ENCODE peak calls at places on chromosomes 13 and 19, in seven cellular contexts. N is activated CD4-positive, alpha-beta T cell treated with anti-CD3 and anti-CD28 coated beads for 48 hours; B is stimulated activated CD4-positive, alpha-beta T cell treated with anti-CD3 and anti-CD28 coated beads, Interleukin-1b, Interleukin-23, amount 100 ng/mL, for 24 hours; Q is astrocyte of the cerebellum; Y is ovary; A is hypothalamus; M is cerebellar cortex. G is an unnamed sample.

GRCh38 chr19:18432275-18433038 is 5.5 kb downstream of the ISYNA1 start:
- DNase-seq in N (no peak), B (no peak), Q (no peak), Y (no peak), A (no peak), M (peak), G (no peak)

GRCh38 chr13:102402292-102402691 is 444 bp upstream of the FGF14 start:
- DNase-seq in N (peak), B (no peak), Q (no peak), Y (no peak), A (peak), M (peak), G (peak)

GRCh38 chr19:44345969-44346368 is 10.5 kb downstream of the ZNF112 start:
- DNase-seq in N (no peak), B (no peak), Q (no peak), Y (no peak), A (no peak), M (peak), G (no peak)

GRCh38 chr19:3208317-3209207 is 15.9 kb upstream of the CELF5 start:
- DNase-seq in N (no peak), B (no peak), Q (no peak), Y (no peak), A (no peak), M (no peak), G (no peak)

GRCh38 chr13:110756268-110756667 is 42.8 kb downstream of the ING1 start:
- DNase-seq in N (no peak), B (no peak), Q (peak), Y (no peak), A (no peak), M (no peak), G (no peak)

GRCh38 chr19:40411125-40411842 is 1.9 kb downstream of the PRX start:
- DNase-seq in N (no peak), B (no peak), Q (no peak), Y (no peak), A (no peak), M (no peak), G (no peak)

GRCh38 chr13:109494955-109495354 is 291.4 kb downstream of the IRS2 start:
- DNase-seq in N (no peak), B (no peak), Q (peak), Y (no peak), A (no peak), M (peak), G (no peak)

GRCh38 chr19:1571358-1571757 is 3.2 kb upstream of the MEX3D start:
- DNase-seq in N (no peak), B (no peak), Q (no peak), Y (no peak), A (no peak), M (no peak), G (no peak)

GRCh38 chr13:30222253-30222652 is 85.1 kb downstream of the KATNAL1 start:
- DNase-seq in N (no peak), B (no peak), Q (no peak), Y (no peak), A (no peak), M (no peak), G (no peak)

GRCh38 chr19:19445911-19446361 is 40.5 kb downstream of the GATAD2A start:
- DNase-seq in N (no peak), B (no peak), Q (no peak), Y (no peak), A (no peak), M (no peak), G (no peak)

GRCh38 chr13:114120486-114121430 is 11.7 kb downstream of the RASA3 start:
- DNase-seq in N (no peak), B (no peak), Q (no peak), Y (no peak), A (no peak), M (no peak), G (no peak)

GRCh38 chr19:917323-918151 is at the start of gene KISS1R:
- DNase-seq in N (peak), B (no peak), Q (no peak), Y (no peak), A (no peak), M (peak), G (no peak)

GRCh38 chr13:30196025-30196424 is 111.3 kb downstream of the KATNAL1 start:
- DNase-seq in N (no peak), B (no peak), Q (peak), Y (no peak), A (no peak), M (peak), G (no peak)

GRCh38 chr19:33825556-33825955 is 28.9 kb downstream of the KCTD15 start:
- DNase-seq in N (no peak), B (no peak), Q (no peak), Y (no peak), A (no peak), M (no peak), G (peak)

GRCh38 chr13:20411638-20412342 is 113.9 kb downstream of the CRYL1 start:
- DNase-seq in N (peak), B (no peak), Q (no peak), Y (no peak), A (no peak), M (no peak), G (no peak)

GRCh38 chr13:113649212-113649611 is 8.8 kb downstream of the ATP4B start:
- DNase-seq in N (no peak), B (no peak), Q (no peak), Y (peak), A (no peak), M (no peak), G (no peak)

GRCh38 chr19:3509566-3509989 is 3.5 kb downstream of the FZR1 start:
- DNase-seq in N (peak), B (no peak), Q (no peak), Y (no peak), A (no peak), M (no peak), G (no peak)

GRCh38 chr19:33225458-33225925 is at the start of gene SLC7A10:
- DNase-seq in N (no peak), B (no peak), Q (no peak), Y (no peak), A (no peak), M (no peak), G (no peak)

GRCh38 chr19:38665950-38666661 is 18.7 kb downstream of the ACTN4 start:
- DNase-seq in N (no peak), B (no peak), Q (no peak), Y (peak), A (no peak), M (peak), G (no peak)

GRCh38 chr13:50692396-50692915 is 151.0 kb downstream of the DLEU7 start:
- DNase-seq in N (no peak), B (no peak), Q (no peak), Y (no peak), A (no peak), M (no peak), G (no peak)

GRCh38 chr13:23456437-23456836 is 22.9 kb upstream of the SACS start:
- DNase-seq in N (no peak), B (no peak), Q (no peak), Y (no peak), A (no peak), M (no peak), G (no peak)

GRCh38 chr13:61277088-61277487 is 138.6 kb downstream of the PCDH20 start:
- DNase-seq in N (no peak), B (no peak), Q (no peak), Y (no peak), A (no peak), M (no peak), G (no peak)

GRCh38 chr19:53906211-53907192 is 2.6 kb upstream of the CACNG7 start:
- DNase-seq in N (peak), B (peak), Q (no peak), Y (no peak), A (peak), M (peak), G (no peak)

GRCh38 chr13:72145383-72145782 is 278.4 kb upstream of the DACH1 start:
- DNase-seq in N (no peak), B (no peak), Q (no peak), Y (no peak), A (no peak), M (no peak), G (no peak)

GRCh38 chr13:75458696-75459422 is 23.1 kb downstream of the TBC1D4 start:
- DNase-seq in N (no peak), B (no peak), Q (no peak), Y (no peak), A (no peak), M (peak), G (peak)

GRCh38 chr19:45499196-45500180 is 1.2 kb downstream of the PPM1N start:
- DNase-seq in N (peak), B (no peak), Q (no peak), Y (no peak), A (no peak), M (no peak), G (peak)

GRCh38 chr13:91348906-91349435 is 1.5 kb downstream of the MIR17HG start:
- DNase-seq in N (peak), B (peak), Q (peak), Y (peak), A (peak), M (peak), G (peak)